ENCODE peak calls at places on chromosome 3, in five cellular contexts. Q is body of pancreas, U is iPS DF 6.9, F is breast epithelium, W is stomach. S is an unnamed sample.

GRCh38 chr3:50430950-50431435 is 71.7 kb upstream of the TMEM115 start:
- DNase-seq in F (no peak), W (no peak), Q (no peak), U (no peak), S (no peak)

GRCh38 chr3:65177879-65178484 is 490.2 kb upstream of the ADAMTS9 start:
- DNase-seq in F (no peak), W (no peak), U (no peak), Q (no peak), S (no peak)

GRCh38 chr3:177932346-177932745 is 603.9 kb upstream of the KCNMB2 start:
- DNase-seq in Q (no peak), U (no peak), W (no peak), F (no peak), S (no peak)

GRCh38 chr3:15610083-15610482 is 8.5 kb downstream of the BTD start:
- DNase-seq in W (peak), U (no peak), F (no peak), Q (peak), S (no peak)

GRCh38 chr3:2098398-2099027 is at the start of gene CNTN4:
- DNase-seq in Q (peak), W (peak), F (peak), U (no peak), S (peak)

GRCh38 chr3:127480196-127480933 is 110.2 kb downstream of the TPRA1 start:
- DNase-seq in U (no peak), Q (no peak), W (no peak), F (no peak), S (no peak)

GRCh38 chr3:58052373-58053273 is 44.4 kb downstream of the FLNB start:
- DNase-seq in F (peak), Q (peak), W (peak), U (no peak), S (peak)

GRCh38 chr3:131602011-131602779 is 99.4 kb upstream of the MRPL3 start:
- DNase-seq in F (no peak), U (no peak), Q (no peak), W (no peak), S (peak)

GRCh38 chr3:53169832-53170324 is 8.9 kb downstream of the PRKCD start:
- DNase-seq in F (no peak), U (no peak), W (no peak), Q (no peak), S (no peak)

GRCh38 chr3:25648107-25648535 is 16.6 kb downstream of the TOP2B start:
- DNase-seq in W (peak), Q (peak), U (peak), F (peak), S (peak)

GRCh38 chr3:127421943-127422662 is 134.3 kb upstream of the PRR20G start:
- DNase-seq in F (no peak), W (no peak), Q (no peak), U (no peak), S (no peak)

GRCh38 chr3:129315386-129315991 is 36.8 kb downstream of the HMCES start:
- DNase-seq in U (no peak), F (peak), Q (peak), W (peak), S (peak)

GRCh38 chr3:107271787-107272387 is 105.4 kb upstream of the CCDC54 start:
- DNase-seq in Q (no peak), F (no peak), U (no peak), W (no peak), S (no peak)

GRCh38 chr3:8557298-8557697 is 55.7 kb downstream of the LMCD1 start:
- DNase-seq in U (no peak), F (no peak), Q (peak), W (no peak), S (peak)

GRCh38 chr3:9951126-9951525 is 1.1 kb downstream of the PRRT3 start:
- DNase-seq in U (no peak), W (no peak), F (no peak), Q (no peak), S (no peak)

GRCh38 chr3:151234825-151235224 is 31.8 kb upstream of the GPR171 start:
- DNase-seq in F (no peak), W (no peak), Q (no peak), U (no peak), S (no peak)

GRCh38 chr3:107943350-107943749 is 147.5 kb downstream of the CD47 start:
- DNase-seq in Q (no peak), U (no peak), F (no peak), W (no peak), S (no peak)

GRCh38 chr3:180870008-180870733 is 42.3 kb upstream of the FXR1 start:
- DNase-seq in W (no peak), Q (peak), F (no peak), U (no peak), S (peak)

GRCh38 chr3:197006446-197006845 is 23.2 kb downstream of the MELTF start:
- DNase-seq in Q (no peak), F (no peak), W (no peak), U (no peak), S (no peak)

GRCh38 chr3:138673641-138674040 is 65.1 kb downstream of the FAIM start:
- DNase-seq in Q (no peak), W (no peak), U (no peak), F (no peak), S (no peak)

GRCh38 chr3:4897765-4898453 is 81.3 kb upstream of the BHLHE40 start:
- DNase-seq in U (no peak), F (no peak), W (no peak), Q (no peak), S (no peak)

GRCh38 chr3:193883551-193883950 is 252.4 kb upstream of the HES1 start:
- DNase-seq in Q (no peak), F (no peak), U (no peak), W (no peak), S (no peak)

GRCh38 chr3:159788291-159788690 is 200.3 kb upstream of the IL12A start:
- DNase-seq in W (no peak), F (no peak), U (no peak), Q (no peak), S (no peak)

GRCh38 chr3:130789678-130790340 is 43.2 kb upstream of the PIK3R4 start:
- DNase-seq in U (no peak), W (no peak), Q (no peak), F (no peak), S (no peak)

GRCh38 chr3:150739877-150740645 is 22.9 kb downstream of the SIAH2 start:
- DNase-seq in Q (no peak), F (no peak), W (no peak), U (no peak), S (no peak)

GRCh38 chr3:29642393-29643033 is 361.6 kb downstream of the RBMS3 start:
- DNase-seq in F (no peak), Q (no peak), U (no peak), W (no peak), S (peak)

GRCh38 chr3:171982829-171983228 is 56.5 kb upstream of the FNDC3B start:
- DNase-seq in F (no peak), W (no peak), Q (no peak), U (no peak), S (no peak)

GRCh38 chr3:113169876-113170452 is 41.4 kb upstream of the BOC start:
- DNase-seq in Q (no peak), W (no peak), U (no peak), F (no peak), S (peak)

GRCh38 chr3:153130312-153130977 is 31.6 kb upstream of the RAP2B start:
- DNase-seq in W (no peak), F (no peak), Q (no peak), U (no peak), S (no peak)

GRCh38 chr3:193502871-193503270 is 51.8 kb downstream of the ATP13A4 start:
- DNase-seq in F (no peak), Q (no peak), W (no peak), U (no peak), S (no peak)

GRCh38 chr3:150408232-150409124 is at the start of gene TSC22D2:
- DNase-seq in F (peak), U (peak), W (peak), Q (peak), S (peak)

GRCh38 chr3:115363071-115363470 is 216.0 kb upstream of the ZBTB20 start:
- DNase-seq in F (no peak), U (no peak), Q (no peak), W (no peak), S (no peak)

DNA sequence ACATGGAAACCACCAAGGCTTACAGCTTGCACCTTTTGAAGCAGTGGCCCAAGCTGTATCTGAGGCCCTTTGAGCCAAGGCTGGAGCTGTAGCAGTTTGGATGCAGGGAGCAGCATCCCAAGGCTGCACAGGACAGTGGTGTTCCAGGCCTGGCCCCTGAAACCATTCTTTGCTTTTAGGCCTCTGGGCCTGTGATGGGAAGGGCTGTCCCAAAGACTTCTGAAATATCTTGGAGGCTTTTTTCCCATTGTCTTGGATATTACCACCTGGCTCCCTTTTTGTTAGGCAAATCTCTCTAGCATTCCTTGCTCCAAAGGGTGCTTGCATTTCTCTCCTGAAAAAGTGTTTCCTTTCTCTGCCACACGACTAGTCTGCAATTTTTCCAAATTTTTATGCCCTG is 302.8 kb upstream of the MDFIC2 start:
- DNase-seq in Q (no peak), F (no peak), U (peak), W (no peak), S (no peak)
- H3K4me3 ChIP-seq in Q (no peak), F (no peak), U (no peak), W (no peak), S (no peak)

GRCh38 chr3:146154316-146154715 is 6.7 kb downstream of the PLOD2 start:
- DNase-seq in U (no peak), Q (no peak), W (no peak), F (no peak), S (no peak)

GRCh38 chr3:146152841-146153240 is 8.1 kb downstream of the PLOD2 start:
- DNase-seq in F (peak), Q (peak), W (peak), U (no peak), S (no peak)

GRCh38 chr3:146156060-146156459 is 4.9 kb downstream of the PLOD2 start:
- DNase-seq in W (no peak), F (no peak), Q (peak), U (no peak), S (no peak)

GRCh38 chr3:146155022-146155421 is 6.0 kb downstream of the PLOD2 start:
- DNase-seq in F (no peak), W (no peak), Q (no peak), U (no peak), S (no peak)

DNA sequence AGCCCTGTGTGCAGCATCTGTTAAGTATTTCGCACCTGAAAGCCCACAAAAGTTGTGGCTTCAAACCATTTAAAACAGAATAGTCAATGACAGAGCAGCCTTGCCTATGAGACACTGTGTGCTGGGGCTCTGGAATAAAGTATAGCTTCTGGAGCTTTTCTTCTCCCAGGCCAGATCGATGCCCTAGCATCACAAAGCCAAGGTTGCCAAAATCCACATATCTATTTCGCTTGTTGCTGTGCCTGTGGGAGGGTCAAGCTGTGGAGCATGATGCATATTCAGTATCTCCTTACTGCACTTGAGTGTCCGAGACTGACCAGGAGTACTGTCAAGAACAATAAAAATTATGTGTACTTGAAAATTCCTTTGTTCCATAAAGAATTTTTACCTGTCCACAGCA is 7.6 kb downstream of the PLOD2 start:
- DNase-seq in U (no peak), W (no peak), F (no peak), Q (no peak), S (no peak)
- H3K4me3 ChIP-seq in U (no peak), W (no peak), F (no peak), Q (no peak), S (no peak)

GRCh38 chr3:24520941-24521305 is 26.3 kb upstream of the THRB start:
- DNase-seq in U (no peak), Q (no peak), F (no peak), W (no peak), S (no peak)

GRCh38 chr3:24523195-24523594 is 28.5 kb upstream of the THRB start:
- DNase-seq in W (no peak), F (no peak), U (no peak), Q (no peak), S (no peak)

GRCh38 chr3:24520101-24520495 is 25.4 kb upstream of the THRB start:
- DNase-seq in W (no peak), U (no peak), F (no peak), Q (no peak), S (no peak)

GRCh38 chr3:24522155-24522579 is 27.5 kb upstream of the THRB start:
- DNase-seq in U (no peak), Q (no peak), W (no peak), F (no peak), S (peak)

DNA sequence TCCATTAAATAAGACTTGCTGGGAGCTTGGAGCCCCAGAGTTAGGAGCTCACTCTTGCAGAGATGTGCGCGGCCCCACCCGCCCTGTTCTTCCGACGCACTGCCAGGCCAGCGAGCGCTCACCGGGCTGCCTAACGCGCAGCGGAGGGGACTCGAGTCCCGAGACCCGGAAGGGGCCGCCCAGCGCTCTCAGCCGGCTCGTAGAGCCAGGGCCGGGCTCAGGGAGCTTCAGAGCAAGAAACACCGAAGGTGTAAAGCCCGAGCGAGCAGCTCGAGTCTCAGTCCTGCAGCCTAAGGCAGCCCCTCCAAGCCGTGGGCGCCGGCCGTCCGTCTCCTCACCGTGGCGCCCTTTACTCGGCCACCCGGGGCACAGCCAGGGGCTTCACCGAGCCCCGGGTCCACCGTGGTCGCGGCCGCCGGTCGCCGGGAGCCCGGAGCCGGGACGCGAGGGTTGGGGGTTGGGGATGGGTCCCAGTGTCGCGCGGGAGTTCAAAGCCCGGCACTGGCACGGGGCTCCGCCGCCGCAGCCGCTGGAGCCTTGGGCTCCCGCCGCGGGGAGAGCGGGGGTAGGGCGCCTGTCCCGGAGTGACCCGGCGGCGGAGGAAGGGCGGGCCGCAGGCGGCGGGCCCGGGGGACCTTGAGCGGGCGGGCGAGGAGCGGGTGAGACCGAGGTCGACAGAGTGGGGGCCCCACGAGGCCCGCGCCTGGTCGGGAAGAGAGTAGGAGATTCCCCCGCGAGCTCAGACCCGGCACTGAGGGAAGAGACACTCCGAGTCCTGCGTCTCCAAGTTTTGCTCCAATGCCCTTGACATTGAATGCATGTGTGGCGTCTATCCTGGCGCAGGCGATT is 26.9 kb upstream of the THRB start:
- DNase-seq in W (peak), Q (peak), U (no peak), F (peak), S (peak)
- H3K4me3 ChIP-seq in W (peak), Q (peak), U (peak), F (peak), S (peak)

GRCh38 chr3:184691397-184692131 is 20.3 kb downstream of the MAGEF1 start:
- DNase-seq in F (no peak), Q (no peak), W (no peak), U (no peak), S (peak)
- H3K4me3 ChIP-seq in F (peak), Q (no peak), W (no peak), U (no peak), S (no peak)

GRCh38 chr3:13530241-13531009 is 18.5 kb upstream of the FBLN2 start:
- DNase-seq in Q (no peak), W (no peak), F (no peak), U (no peak), S (no peak)

GRCh38 chr3:13533823-13534435 is 15.0 kb upstream of the FBLN2 start:
- DNase-seq in U (no peak), Q (no peak), W (no peak), F (peak), S (no peak)

GRCh38 chr3:13529196-13529975 is 19.5 kb upstream of the FBLN2 start:
- DNase-seq in U (no peak), W (no peak), F (no peak), Q (no peak), S (no peak)

GRCh38 chr3:13532661-13533060 is 16.3 kb upstream of the FBLN2 start:
- DNase-seq in Q (no peak), U (no peak), F (no peak), W (no peak), S (no peak)

GRCh38 chr3:13532085-13532484 is 16.8 kb upstream of the FBLN2 start:
- DNase-seq in U (no peak), Q (no peak), F (no peak), W (no peak), S (no peak)
- H3K4me3 ChIP-seq in U (no peak), Q (no peak), F (no peak), W (no peak), S (no peak)